ENCODE peak calls at places on chromosomes 2 and 18, in eight cellular contexts. P is sigmoid colon, H is adrenal gland, Q is kidney epithelial cell, V is heart right ventricle, U is neural progenitor cell, B is right atrium auricular region, L is dorsolateral prefrontal cortex. J is an unnamed sample. For H3K27me3, the result is how much of the 10 kb centered on the place peaks cover.

GRCh38 chr2:173354601-173355131 is at the start of gene CDCA7:
- DNase-seq in P (peak), H (no peak), Q (no peak), V (peak), U (peak), B (no peak), L (no peak), J (no peak)

GRCh38 chr2:147204102-147204501 is 640.7 kb upstream of the ACVR2A start:
- DNase-seq in P (no peak), H (no peak), Q (peak), V (no peak), U (no peak), B (no peak), L (no peak), J (no peak)

GRCh38 chr2:32427672-32428622 is 71.1 kb downstream of the BIRC6 start:
- DNase-seq in P (no peak), H (no peak), Q (no peak), V (no peak), U (peak), B (no peak), L (no peak), J (no peak)

GRCh38 chr2:27003857-27004256 is 28.9 kb upstream of the TMEM214 start:
- DNase-seq in P (no peak), H (no peak), Q (no peak), V (no peak), U (no peak), B (no peak), L (no peak), J (no peak)

GRCh38 chr2:61758991-61759390 is 94.9 kb downstream of the FAM161A start:
- DNase-seq in P (no peak), H (no peak), Q (no peak), V (no peak), U (no peak), B (no peak), L (no peak), J (no peak)

GRCh38 chr2:106028192-106028591 is 165.9 kb downstream of the UXS1 start:
- DNase-seq in P (no peak), H (no peak), Q (no peak), V (no peak), U (no peak), B (no peak), L (no peak), J (no peak)

GRCh38 chr2:216082805-216083204 is 1.1 kb downstream of the TMEM169 start:
- DNase-seq in P (no peak), H (peak), Q (no peak), V (no peak), U (peak), B (no peak), L (no peak), J (no peak)

GRCh38 chr18:35808796-35809195 is 163.7 kb upstream of the RMP24 start:
- DNase-seq in P (no peak), H (no peak), Q (no peak), V (no peak), U (no peak), B (no peak), L (no peak), J (no peak)

GRCh38 chr2:85854166-85854509 is 34.7 kb downstream of the ST3GAL5 start:
- DNase-seq in P (no peak), H (no peak), Q (no peak), V (no peak), U (no peak), B (peak), L (no peak), J (no peak)

GRCh38 chr2:181376999-181377398 is 80.2 kb upstream of the ITGA4 start:
- DNase-seq in P (no peak), H (no peak), Q (no peak), V (no peak), U (no peak), B (no peak), L (no peak), J (no peak)

GRCh38 chr2:134420256-134420655 is 166.4 kb downstream of the MGAT5 start:
- DNase-seq in P (no peak), H (no peak), Q (no peak), V (no peak), U (peak), B (no peak), L (no peak), J (no peak)

GRCh38 chr2:16553222-16553621 is 112.4 kb downstream of the CYRIA start:
- DNase-seq in P (no peak), H (peak), Q (peak), V (no peak), U (peak), B (no peak), L (peak), J (peak)

GRCh38 chr2:18516112-18516511 is 44.3 kb downstream of the RDH14 start:
- DNase-seq in P (no peak), H (no peak), Q (no peak), V (no peak), U (peak), B (no peak), L (no peak), J (no peak)

GRCh38 chr2:224944707-224945106 is 97.6 kb downstream of the DOCK10 start:
- DNase-seq in P (no peak), H (no peak), Q (no peak), V (no peak), U (no peak), B (no peak), L (no peak), J (no peak)

GRCh38 chr18:25321869-25322268 is 30.1 kb downstream of the ZNF521 start:
- DNase-seq in P (no peak), H (no peak), Q (no peak), V (no peak), U (no peak), B (no peak), L (no peak), J (no peak)

GRCh38 chr2:148978026-148978685 is 60.3 kb upstream of the LYPD6B start:
- DNase-seq in P (no peak), H (no peak), Q (no peak), V (no peak), U (peak), B (no peak), L (no peak), J (no peak)

GRCh38 chr2:212931271-212931670 is 220.1 kb downstream of the IKZF2 start:
- DNase-seq in P (no peak), H (no peak), Q (no peak), V (no peak), U (no peak), B (no peak), L (no peak), J (no peak)

GRCh38 chr2:228180126-228181097 is 1.1 kb downstream of the SPHKAP start:
- DNase-seq in P (no peak), H (no peak), Q (no peak), V (peak), U (peak), B (no peak), L (no peak), J (no peak)

GRCh38 chr18:23237524-23238151 is 102.4 kb downstream of the CABLES1 start:
- DNase-seq in P (peak), H (peak), Q (no peak), V (peak), U (peak), B (peak), L (no peak), J (peak)

GRCh38 chr2:176924909-176925548 is 287.6 kb upstream of the HNRNPA3 start:
- DNase-seq in P (no peak), H (no peak), Q (peak), V (no peak), U (no peak), B (no peak), L (no peak), J (no peak)

GRCh38 chr2:216648105-216648504 is 14.9 kb downstream of the IGFBP2 start:
- DNase-seq in P (no peak), H (no peak), Q (no peak), V (no peak), U (no peak), B (no peak), L (no peak), J (no peak)

GRCh38 chr2:23404426-23404825 is 19.4 kb downstream of the KLHL29 start:
- DNase-seq in P (peak), H (no peak), Q (peak), V (no peak), U (peak), B (no peak), L (no peak), J (peak)

GRCh38 chr2:126915903-126916302 is 17.2 kb downstream of the TEX51 start:
- DNase-seq in P (no peak), H (no peak), Q (no peak), V (no peak), U (no peak), B (no peak), L (no peak), J (no peak)

GRCh38 chr2:2849464-2850217 is 518.6 kb upstream of the MYT1L start:
- DNase-seq in P (no peak), H (no peak), Q (no peak), V (no peak), U (no peak), B (no peak), L (no peak), J (no peak)

GRCh38 chr2:173053043-173053699 is 22.5 kb upstream of the MAP3K20 start:
- DNase-seq in P (no peak), H (no peak), Q (no peak), V (no peak), U (no peak), B (no peak), L (no peak), J (no peak)

GRCh38 chr2:17538022-17538843 is 2.3 kb upstream of the VSNL1 start:
- DNase-seq in P (no peak), H (peak), Q (no peak), V (no peak), U (peak), B (no peak), L (no peak), J (no peak)

GRCh38 chr2:218060122-218060521 is 8.9 kb upstream of the RUFY4 start:
- DNase-seq in P (no peak), H (no peak), Q (no peak), V (no peak), U (no peak), B (peak), L (no peak), J (no peak)
- H3K27me3 ChIP-seq in P (under half), H (under half), Q (under half), V (under half), U (under half), B (under half), L (under half), J (under half)

DNA sequence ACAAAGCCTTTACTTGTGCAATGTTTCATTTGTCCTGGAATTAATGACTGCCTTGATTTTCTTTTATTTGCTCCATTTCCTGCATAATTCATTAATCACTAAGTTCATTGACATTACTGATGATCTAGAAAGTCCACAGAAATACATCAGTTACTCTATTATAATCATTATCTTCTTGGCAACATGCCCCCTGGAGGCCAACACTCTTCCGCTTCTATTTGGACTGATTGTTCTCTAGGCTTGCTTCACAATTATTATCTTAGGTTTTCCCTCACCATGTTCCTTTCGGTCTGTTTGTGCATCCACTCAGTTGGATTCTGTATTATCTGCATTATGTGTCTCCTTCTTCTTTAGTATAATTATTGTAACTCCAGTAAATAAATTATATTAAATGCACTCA is 461.0 kb upstream of the CDH2 start:
- DNase-seq in P (no peak), H (no peak), Q (no peak), V (no peak), U (no peak), B (no peak), L (no peak), J (no peak)
- TF ChIP-seq CTCF in P (no peak), H (no peak), Q (peak), V (no peak), U (peak), B (no peak), L (no peak), J (no peak)

GRCh38 chr2:113284481-113284880 is 5.8 kb upstream of the PAX8 start:
- DNase-seq in P (no peak), H (no peak), Q (no peak), V (no peak), U (no peak), B (no peak), L (no peak), J (no peak)
- H3K27me3 ChIP-seq in P (under half), H (under half), Q (under half), V (under half), U (half or more), B (under half), L (under half), J (under half)

DNA sequence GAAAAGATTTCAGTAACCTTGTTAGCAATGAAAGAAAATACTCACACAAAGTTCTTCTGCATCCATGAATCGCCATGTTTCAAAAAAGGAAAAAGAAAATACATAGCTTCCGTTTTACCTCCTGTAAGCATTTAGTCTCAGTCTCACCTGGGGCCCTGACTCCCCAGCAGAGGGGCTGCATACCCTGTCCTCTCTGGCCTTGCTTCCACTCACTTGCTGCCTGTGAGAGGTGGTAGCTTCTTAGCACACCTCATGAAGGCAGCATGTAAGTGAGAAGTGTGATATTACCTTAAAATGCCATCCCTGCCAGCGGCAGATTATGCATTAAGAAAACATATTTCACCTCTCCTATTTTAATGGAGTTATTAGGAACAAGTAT is 49.3 kb upstream of the ZNF385B start:
- DNase-seq in P (no peak), H (no peak), Q (no peak), V (no peak), U (no peak), B (no peak), L (no peak), J (no peak)
- TF ChIP-seq CTCF in P (no peak), H (no peak), Q (no peak), V (no peak), U (no peak), B (no peak), L (no peak), J (no peak)

DNA sequence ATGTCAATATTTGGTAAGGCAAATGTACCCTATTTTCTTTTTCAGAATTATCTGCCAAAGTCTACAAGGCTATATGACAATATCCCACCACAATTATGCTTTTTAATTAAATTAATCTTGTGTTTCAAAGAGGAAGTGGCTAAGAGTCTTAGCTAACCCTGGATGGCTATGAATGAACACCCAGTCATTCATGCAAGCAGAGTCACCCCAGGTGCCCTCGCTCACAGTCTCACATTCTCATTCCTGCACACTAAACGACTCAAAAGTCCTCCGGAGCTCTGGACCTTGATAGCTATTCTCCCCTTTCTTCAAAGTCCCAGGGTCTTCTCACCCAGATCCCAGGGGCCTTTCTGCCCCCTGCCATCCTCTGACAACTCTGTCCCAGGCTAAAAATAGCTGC is 42.1 kb upstream of the MRPL19 start:
- DNase-seq in P (no peak), H (no peak), Q (peak), V (no peak), U (no peak), B (no peak), L (no peak), J (no peak)
- H3K27me3 ChIP-seq in P (under half), H (under half), Q (under half), V (under half), U (under half), B (under half), L (under half), J (under half)

GRCh38 chr2:46327627-46328026 is 30.4 kb downstream of the EPAS1 start:
- DNase-seq in P (no peak), H (no peak), Q (no peak), V (no peak), U (no peak), B (no peak), L (no peak), J (no peak)
- TF ChIP-seq CTCF in P (no peak), H (no peak), Q (peak), V (no peak), U (peak), B (no peak), L (no peak), J (no peak)

J was measured in lung.